ENCODE peak calls at places on chromosomes 11 and 22, in five cellular contexts. X is transverse colon, N is H1, L is uterus, S is vagina. G is an unnamed sample.

GRCh38 chr11:67409261-67409666 is 5.4 kb downstream of the TBC1D10C start:
- DNase-seq in X (peak; percentile 77), N (no peak), L (no peak), S (no peak), G (peak; percentile 93)

GRCh38 chr11:68840661-68841653 is 759 bp downstream of the CPT1A start:
- DNase-seq in X (peak; percentile 82), N (no peak), L (peak; percentile 60), S (no peak), G (no peak)

GRCh38 chr11:10441652-10442503 is 13.2 kb upstream of the AMPD3 start:
- DNase-seq in X (no peak), N (no peak), L (no peak), S (no peak), G (no peak)

GRCh38 chr11:122743949-122744876 is 88.7 kb downstream of the UBASH3B start:
- DNase-seq in X (peak; percentile 61), N (no peak), L (no peak), S (no peak), G (peak; percentile 32)

GRCh38 chr22:17194213-17194612 is 25.0 kb downstream of the ADA2 start:
- DNase-seq in X (no peak), N (no peak), L (no peak), S (no peak), G (no peak)

GRCh38 chr11:111001091-111001430 is 244.5 kb upstream of the POU2AF2 start:
- DNase-seq in X (no peak), N (no peak), L (no peak), S (no peak), G (no peak)

GRCh38 chr11:94780432-94780831 is 12.3 kb downstream of the AMOTL1 start:
- DNase-seq in X (no peak), N (no peak), L (no peak), S (no peak), G (no peak)

GRCh38 chr11:121884601-121885000 is 231.4 kb downstream of the BLID start:
- DNase-seq in X (no peak), N (no peak), L (no peak), S (no peak), G (no peak)

GRCh38 chr22:45627489-45628233 is 44.0 kb upstream of the ATXN10 start:
- DNase-seq in X (no peak), N (no peak), L (no peak), S (no peak), G (no peak)

GRCh38 chr11:12094872-12095800 is 15.3 kb upstream of the MICAL2 start:
- DNase-seq in X (peak; percentile 83), N (no peak), L (no peak), S (no peak), G (no peak)

GRCh38 chr11:106156290-106156937 is 79.0 kb downstream of the AASDHPPT start:
- DNase-seq in X (no peak), N (no peak), L (peak; percentile 75), S (no peak), G (no peak)

GRCh38 chr11:113023228-113023627 is 62.0 kb downstream of the NCAM1 start:
- DNase-seq in X (no peak), N (no peak), L (no peak), S (no peak), G (no peak)

GRCh38 chr11:5597953-5598352 is 1.5 kb downstream of the TRIM6 start:
- DNase-seq in X (no peak), N (no peak), L (no peak), S (no peak), G (no peak)

GRCh38 chr22:38187413-38188212 is 6.0 kb upstream of the PLA2G6 start:
- DNase-seq in X (no peak), N (no peak), L (no peak), S (no peak), G (no peak)

GRCh38 chr11:120834686-120835225 is 189.1 kb upstream of the TBCEL start:
- DNase-seq in X (no peak), N (no peak), L (no peak), S (no peak), G (no peak)

GRCh38 chr11:72431846-72432245 is 2.5 kb downstream of the CLPB start:
- DNase-seq in X (no peak), N (no peak), L (no peak), S (no peak), G (no peak)

GRCh38 chr11:108069947-108070346 is 51.4 kb upstream of the ACAT1 start:
- DNase-seq in X (no peak), N (no peak), L (no peak), S (no peak), G (no peak)

GRCh38 chr22:50191041-50191740 is 5.5 kb downstream of the TRABD start:
- DNase-seq in X (peak; percentile 78), N (no peak), L (no peak), S (no peak), G (peak; percentile 64)

GRCh38 chr11:122100222-122101080 is 15.6 kb downstream of the BLID start:
- DNase-seq in X (peak; percentile 15), N (no peak), L (peak; percentile 84), S (no peak), G (no peak)

GRCh38 chr11:121048464-121049233 is 24.7 kb downstream of the TBCEL start:
- DNase-seq in X (no peak), N (no peak), L (no peak), S (no peak), G (no peak)

GRCh38 chr11:88813233-88813915 is 252.4 kb downstream of the GRM5 start:
- DNase-seq in X (no peak), N (no peak), L (no peak), S (no peak), G (no peak)

GRCh38 chr22:40642316-40642715 is 5.8 kb upstream of the MRTFA start:
- DNase-seq in X (no peak), N (no peak), L (no peak), S (peak; percentile 55), G (no peak)

GRCh38 chr22:40641269-40641668 is 4.8 kb upstream of the MRTFA start:
- DNase-seq in X (no peak), N (no peak), L (no peak), S (peak; percentile 49), G (no peak)

GRCh38 chr22:40648386-40648785 is 11.9 kb upstream of the MRTFA start:
- DNase-seq in X (peak; percentile 25), N (no peak), L (no peak), S (no peak), G (no peak)

GRCh38 chr22:40651057-40651456 is 14.5 kb upstream of the MRTFA start:
- DNase-seq in X (no peak), N (no peak), L (no peak), S (no peak), G (no peak)

DNA sequence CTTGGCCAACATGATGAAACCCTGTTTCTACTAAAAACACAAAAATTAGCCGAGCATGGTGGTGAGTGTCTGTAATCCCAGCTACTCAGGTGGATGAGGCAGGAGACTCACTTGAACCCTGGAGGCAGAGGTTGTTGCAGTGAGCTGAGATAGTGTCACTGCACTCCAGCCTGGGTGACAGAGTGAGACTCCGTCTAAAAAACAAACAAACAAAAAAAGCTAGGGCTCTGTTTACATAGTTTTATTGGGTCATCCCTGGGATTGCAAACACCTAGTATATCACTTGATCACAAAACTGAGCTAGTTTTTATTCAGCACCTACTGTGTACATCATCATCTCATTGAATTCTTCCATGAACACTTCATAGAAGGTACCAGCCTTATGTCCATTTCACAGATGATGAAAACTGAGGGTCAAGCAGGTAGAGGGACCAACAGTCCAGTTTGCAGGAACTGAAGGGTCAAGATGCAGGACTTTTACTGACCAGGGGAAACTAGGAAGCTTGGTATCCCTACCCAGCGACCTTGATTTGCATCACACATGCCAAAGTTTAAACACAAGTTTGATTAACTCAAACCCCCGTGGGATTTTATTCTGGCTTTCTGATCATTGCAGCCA is 9.2 kb upstream of the MRTFA start:
- DNase-seq in X (no peak), N (no peak), L (no peak), S (no peak), G (no peak)
- TF ChIP-seq POLR2A in X (no peak), N (no peak), L (no peak), S (no peak), G (no peak)

DNA sequence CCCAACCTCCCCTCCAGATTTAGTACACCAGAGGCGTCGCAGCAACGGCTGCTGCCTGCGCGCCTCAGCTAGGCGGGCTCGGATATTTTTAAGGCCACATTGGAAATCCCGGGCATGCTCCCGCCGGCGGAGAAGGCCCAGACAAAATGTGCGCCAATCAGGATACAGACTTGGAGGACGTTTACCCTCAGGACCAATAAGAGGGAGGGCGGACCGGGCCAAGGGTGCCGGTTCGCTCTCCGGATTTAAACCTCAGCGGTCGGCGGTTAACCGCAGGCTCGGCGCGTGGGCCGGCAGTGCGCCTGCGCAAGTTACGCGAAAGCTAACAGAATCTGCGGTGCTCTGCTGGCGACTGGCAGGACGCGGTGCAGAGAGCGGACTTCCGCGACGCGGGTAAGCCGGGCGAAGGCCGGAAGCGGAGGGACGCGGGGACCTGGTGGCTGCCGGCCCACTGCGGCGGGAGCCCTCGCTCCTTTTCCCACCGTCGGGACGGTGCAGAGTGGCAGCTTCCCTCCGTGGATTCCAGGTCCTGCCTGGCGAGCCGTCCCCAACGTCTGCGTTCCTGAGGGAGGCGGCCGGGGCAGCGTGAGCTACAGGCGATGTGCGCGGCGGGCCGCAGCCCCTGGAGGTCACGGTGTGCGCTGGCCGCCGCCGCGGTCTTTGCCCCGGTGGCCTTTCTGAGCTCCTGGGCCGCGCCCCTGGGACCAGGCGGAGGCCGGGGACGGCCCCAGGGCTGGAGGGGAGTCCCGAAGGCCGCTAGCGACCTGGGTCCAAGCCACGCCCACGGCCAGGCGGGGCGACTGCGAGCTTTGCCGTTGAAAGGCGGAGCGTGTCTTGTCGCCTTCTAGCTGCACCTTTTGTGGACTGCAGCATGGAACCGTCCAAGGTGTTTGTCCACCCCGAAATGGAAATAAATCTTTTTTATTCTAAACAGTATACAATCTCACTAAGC is at the start of gene HYLS1:
- DNase-seq in X (peak; percentile 94), N (peak; percentile 84), L (peak; percentile 92), S (peak; percentile 96), G (peak; percentile 90)
- TF ChIP-seq POLR2A in X (peak; percentile 84), N (peak; percentile 82), L (peak; percentile 68), S (peak; percentile 33), G (peak; percentile 75)

GRCh38 chr11:131537196-131537595 is 166.8 kb downstream of the NTM start:
- DNase-seq in X (no peak), N (no peak), L (no peak), S (no peak), G (no peak)

GRCh38 chr11:131534611-131535010 is 164.2 kb downstream of the NTM start:
- DNase-seq in X (no peak), N (no peak), L (no peak), S (no peak), G (no peak)

GRCh38 chr11:131536159-131536558 is 165.7 kb downstream of the NTM start:
- DNase-seq in X (no peak), N (no peak), L (no peak), S (no peak), G (no peak)

GRCh38 chr11:131538322-131538721 is 167.9 kb downstream of the NTM start:
- DNase-seq in X (no peak), N (no peak), L (no peak), S (no peak), G (no peak)

GRCh38 chr11:131537729-131538128 is 167.3 kb downstream of the NTM start:
- DNase-seq in X (no peak), N (no peak), L (no peak), S (no peak), G (no peak)
- TF ChIP-seq POLR2A in X (no peak), N (no peak), L (no peak), S (no peak), G (no peak)

DNA sequence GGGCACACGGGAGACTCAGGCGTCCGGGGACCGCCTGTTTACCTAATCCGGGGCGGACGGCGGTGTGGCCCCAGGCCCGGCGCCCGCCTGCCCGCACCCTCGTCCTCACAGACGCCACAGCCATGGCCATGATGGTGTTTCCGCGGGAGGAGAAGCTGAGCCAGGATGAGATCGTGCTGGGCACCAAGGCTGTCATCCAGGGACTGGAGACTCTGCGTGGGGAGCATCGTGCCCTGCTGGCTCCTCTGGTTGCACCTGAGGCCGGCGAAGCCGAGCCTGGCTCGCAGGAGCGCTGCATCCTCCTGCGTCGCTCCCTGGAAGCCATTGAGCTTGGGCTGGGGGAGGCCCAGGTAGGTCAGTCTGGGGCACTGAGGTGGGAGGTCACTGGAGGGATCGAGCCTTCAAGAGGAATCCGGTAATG is 10.0 kb upstream of the RAB1B start:
- DNase-seq in X (no peak), N (no peak), L (no peak), S (no peak), G (no peak)
- TF ChIP-seq POLR2A in X (no peak), N (no peak), L (no peak), S (no peak), G (no peak)

G was measured in GM12892.